ENCODE peak calls at places on chromosome 13, in nine cellular contexts. G, H, B, E, U, D, L, K and M are unnamed samples.

GRCh38 chr13:30580852-30581502 is 36.7 kb upstream of the USPL1 start:
- DNase-seq in D (no peak), K (no peak), U (no peak), G (no peak), B (no peak), L (no peak), H (no peak), E (peak; percentile 21), M (no peak)

GRCh38 chr13:111177081-111177711 is 62.1 kb downstream of the ARHGEF7 start:
- DNase-seq in L (peak; percentile 23), U (peak; percentile 47), B (no peak), D (no peak), H (peak; percentile 33), G (peak; percentile 68), E (no peak), K (peak; percentile 88), M (no peak)

GRCh38 chr13:100872761-100873160 is 198.2 kb upstream of the TMTC4 start:
- DNase-seq in H (peak; percentile 88), E (no peak), D (no peak), K (no peak), U (no peak), B (no peak), G (peak; percentile 36), L (no peak), M (no peak)

GRCh38 chr13:91817250-91817649 is 418.8 kb downstream of the GPC5 start:
- DNase-seq in L (no peak), D (no peak), B (no peak), E (peak; percentile 17), G (peak; percentile 13), K (no peak), U (no peak), H (peak; percentile 3), M (no peak)

GRCh38 chr13:79423801-79424642 is 18.0 kb upstream of the RBM26 start:
- DNase-seq in H (peak; percentile 73), E (peak; percentile 44), B (no peak), K (no peak), U (no peak), G (peak; percentile 63), L (no peak), D (no peak), M (peak; percentile 62)

GRCh38 chr13:28671393-28671792 is 12.5 kb downstream of the POMP start:
- DNase-seq in D (no peak), E (no peak), H (no peak), K (no peak), U (no peak), B (no peak), G (no peak), L (no peak), M (no peak)

GRCh38 chr13:114146629-114147028 is 14.2 kb upstream of the RASA3 start:
- DNase-seq in G (no peak), D (no peak), B (no peak), L (no peak), K (no peak), U (no peak), E (no peak), H (no peak), M (no peak)

GRCh38 chr13:31982540-31982939 is 49.0 kb upstream of the FRY start:
- DNase-seq in D (no peak), K (no peak), B (no peak), G (peak; percentile 95), U (peak; percentile 92), H (peak; percentile 99), E (peak; percentile 76), L (no peak), M (peak; percentile 56)

GRCh38 chr13:111852701-111853100 is 214.2 kb upstream of the SOX1 start:
- DNase-seq in K (no peak), H (no peak), L (no peak), G (no peak), E (no peak), D (no peak), U (no peak), B (no peak), M (no peak)

GRCh38 chr13:112184851-112185371 is 118.0 kb downstream of the SOX1 start:
- DNase-seq in G (no peak), D (no peak), E (no peak), B (no peak), H (no peak), U (peak; percentile 16), K (no peak), L (no peak), M (no peak)

GRCh38 chr13:75423383-75423782 is 58.6 kb downstream of the TBC1D4 start:
- DNase-seq in H (no peak), B (no peak), D (no peak), U (no peak), K (no peak), E (no peak), G (no peak), L (no peak), M (no peak)